ENCODE peak calls at places on chromosomes 6 and 20, in seven cellular contexts. W, A, I, Z, Q, U and E are unnamed samples.

GRCh38 chr6:119929121-119929520 is 579.6 kb upstream of the MAN1A1 start:
- DNase-seq in W (no peak), A (no peak), I (no peak), Z (no peak), Q (no peak), U (no peak), E (no peak)

GRCh38 chr6:158697798-158698197 is 47.9 kb downstream of the SYTL3 start:
- DNase-seq in W (peak; percentile 75), A (peak; percentile 80), I (no peak), Z (no peak), Q (no peak), U (no peak), E (peak; percentile 46)

GRCh38 chr6:38646166-38646565 is 6.4 kb upstream of the BTBD9 start:
- DNase-seq in W (no peak), A (peak; percentile 14), I (no peak), Z (no peak), Q (no peak), U (no peak), E (no peak)

GRCh38 chr6:167485186-167485978 is 160.5 kb downstream of the TTLL2 start:
- DNase-seq in W (no peak), A (no peak), I (no peak), Z (no peak), Q (no peak), U (peak; percentile 7), E (peak; percentile 25)

GRCh38 chr6:158756126-158756525 is 63.0 kb downstream of the EZR start:
- DNase-seq in W (no peak), A (no peak), I (no peak), Z (no peak), Q (no peak), U (no peak), E (no peak)

GRCh38 chr20:32487381-32487780 is 97.8 kb downstream of the NOL4L start:
- DNase-seq in W (no peak), A (no peak), I (no peak), Z (no peak), Q (no peak), U (no peak), E (no peak)

GRCh38 chr6:43860285-43860684 is 90.3 kb downstream of the VEGFA start:
- DNase-seq in W (no peak), A (no peak), I (no peak), Z (no peak), Q (no peak), U (no peak), E (no peak)

GRCh38 chr20:14790771-14791517 is 453.5 kb upstream of the FLRT3 start:
- DNase-seq in W (no peak), A (peak; percentile 79), I (no peak), Z (no peak), Q (no peak), U (no peak), E (no peak)

GRCh38 chr6:79946773-79947190 is 571 bp downstream of the ELOVL4 start:
- DNase-seq in W (no peak), A (peak; percentile 12), I (no peak), Z (no peak), Q (no peak), U (peak; percentile 1), E (peak; percentile 24)

GRCh38 chr6:30914076-30914853 is at the start of gene VARS2:
- DNase-seq in W (peak; percentile 80), A (peak; percentile 88), I (peak; percentile 98), Z (peak; percentile 84), Q (peak; percentile 96), U (peak; percentile 88), E (peak; percentile 96)

GRCh38 chr6:101402618-101403002 is 9.1 kb downstream of the GRIK2 start:
- DNase-seq in W (no peak), A (no peak), I (no peak), Z (no peak), Q (peak; percentile 58), U (no peak), E (no peak)

GRCh38 chr20:57693002-57693582 is 16.7 kb downstream of the PMEPA1 start:
- DNase-seq in W (peak; percentile 62), A (no peak), I (no peak), Z (peak; percentile 95), Q (no peak), U (no peak), E (no peak)

GRCh38 chr20:48635791-48636267 is 192.0 kb downstream of the PREX1 start:
- DNase-seq in W (peak; percentile 16), A (no peak), I (no peak), Z (no peak), Q (peak; percentile 79), U (peak; percentile 54), E (peak; percentile 61)

GRCh38 chr6:95280690-95281273 is 296.6 kb upstream of the MANEA start:
- DNase-seq in W (peak; percentile 10), A (no peak), I (no peak), Z (no peak), Q (no peak), U (peak; percentile 40), E (peak; percentile 50)

GRCh38 chr20:48789185-48789668 is 38.6 kb downstream of the PREX1 start:
- DNase-seq in W (no peak), A (no peak), I (no peak), Z (no peak), Q (no peak), U (no peak), E (no peak)

DNA sequence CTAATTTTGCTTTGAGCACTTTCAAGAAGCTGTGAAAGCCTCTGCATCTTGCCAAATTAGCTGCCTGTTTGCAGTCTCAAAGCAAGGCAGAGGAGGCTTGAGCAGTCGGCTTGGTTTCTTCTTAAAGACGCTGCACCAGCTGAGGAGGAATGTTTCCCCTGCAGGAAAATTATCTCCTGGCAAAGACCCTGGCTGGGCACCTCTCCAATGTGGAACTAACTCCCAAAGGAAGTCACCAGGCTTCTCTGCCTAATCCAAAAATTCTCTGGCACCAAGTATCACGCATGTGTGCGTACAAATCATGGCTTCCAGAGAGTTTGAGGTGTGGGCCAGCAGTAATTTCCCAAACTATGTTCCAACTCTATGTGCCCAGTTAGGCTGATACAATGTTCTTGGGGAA is 176.2 kb downstream of the KIF16B start:
- DNase-seq in W (no peak), A (peak; percentile 54), I (peak; percentile 82), Z (no peak), Q (peak; percentile 58), U (no peak), E (no peak)
- H3K4me3 ChIP-seq in W (no peak overlapping the region), A (no peak overlapping the region), I (no peak overlapping the region), Z (no peak overlapping the region), Q (no peak overlapping the region), U (no peak overlapping the region), E (no peak overlapping the region)

DNA sequence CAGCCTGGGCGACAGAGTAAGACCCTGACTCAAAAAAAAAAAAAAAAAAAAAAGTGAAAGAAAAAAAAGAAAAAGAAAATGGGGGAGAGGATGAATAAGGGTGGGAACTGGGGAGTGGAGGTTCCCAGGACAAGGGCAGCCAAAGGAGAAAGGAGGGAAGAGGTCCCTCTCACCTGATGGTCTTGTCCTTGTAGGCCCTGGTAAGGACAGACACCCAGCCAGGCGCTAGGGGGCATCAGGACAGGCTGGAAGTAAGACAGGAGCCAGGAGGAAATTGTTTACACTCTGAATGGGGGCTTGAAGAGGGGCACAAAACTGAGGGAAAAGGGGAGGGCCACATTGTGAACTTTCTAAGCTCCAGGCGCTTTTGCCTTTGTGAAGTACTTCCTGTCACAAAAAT is 2.3 kb upstream of the ALDH5A1 start:
- DNase-seq in W (no peak), A (peak; percentile 11), I (no peak), Z (no peak), Q (no peak), U (peak; percentile 44), E (peak; percentile 21)
- TF ChIP-seq CTCF in W (no peak), A (peak; percentile 25), I (no peak), Z (no peak), Q (no peak), U (peak; percentile 22), E (peak; percentile 23)

GRCh38 chr20:63441777-63442493 is 30.5 kb downstream of the KCNQ2 start:
- DNase-seq in W (peak; percentile 22), A (peak; percentile 13), I (no peak), Z (no peak), Q (no peak), U (peak; percentile 55), E (peak; percentile 40)

GRCh38 chr20:63446174-63447024 is 26.1 kb downstream of the KCNQ2 start:
- DNase-seq in W (no peak), A (no peak), I (no peak), Z (no peak), Q (no peak), U (no peak), E (peak; percentile 4)

GRCh38 chr20:63445075-63445734 is 27.2 kb downstream of the KCNQ2 start:
- DNase-seq in W (no peak), A (no peak), I (no peak), Z (no peak), Q (no peak), U (no peak), E (no peak)

GRCh38 chr20:63443606-63444395 is 28.7 kb downstream of the KCNQ2 start:
- DNase-seq in W (no peak), A (no peak), I (no peak), Z (no peak), Q (no peak), U (no peak), E (no peak)

DNA sequence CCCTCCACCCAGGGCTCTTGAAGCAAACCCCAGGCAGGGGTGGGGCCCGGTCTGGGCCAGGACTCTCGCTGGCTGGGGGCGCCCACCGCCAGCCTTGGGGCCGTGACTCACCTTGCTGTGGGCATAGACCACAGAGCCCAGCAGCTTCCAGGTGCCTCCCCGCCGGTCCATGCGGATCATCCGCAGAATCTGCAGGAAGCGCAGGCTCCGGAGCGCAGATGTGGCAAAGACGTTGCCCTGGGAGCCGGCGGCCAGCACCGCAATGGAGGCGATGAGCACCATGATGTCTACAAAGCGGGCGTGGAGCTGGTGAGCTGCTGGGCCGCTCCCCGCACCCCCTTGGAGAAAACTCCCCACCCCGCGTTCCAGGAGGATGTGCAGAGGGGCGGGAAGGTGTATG is 27.9 kb downstream of the KCNQ2 start:
- DNase-seq in W (no peak), A (no peak), I (no peak), Z (no peak), Q (no peak), U (no peak), E (no peak)
- H3K4me3 ChIP-seq in W (no peak overlapping the region), A (no peak overlapping the region), I (no peak overlapping the region), Z (no peak overlapping the region), Q (no peak overlapping the region), U (no peak overlapping the region), E (no peak overlapping the region)

DNA sequence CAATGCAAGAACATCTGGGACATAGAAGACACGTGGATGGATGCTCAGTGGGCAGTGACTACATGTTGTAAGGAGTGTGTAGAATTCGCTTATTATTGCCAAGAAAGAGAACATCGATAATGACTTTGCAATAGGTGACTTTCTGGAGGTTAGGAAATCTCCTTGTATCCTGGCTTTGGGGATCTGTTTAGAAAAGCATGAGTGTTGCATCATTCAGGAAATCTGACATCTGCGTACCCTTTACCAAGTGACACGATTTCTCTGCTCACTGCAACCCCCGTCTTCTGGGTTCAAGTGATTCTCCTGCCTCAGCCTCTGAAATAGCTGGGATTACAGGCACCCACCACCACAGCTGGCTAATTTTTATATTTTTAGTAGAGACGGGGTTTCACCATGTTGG is 23.2 kb downstream of the RIN2 start:
- DNase-seq in W (no peak), A (no peak), I (no peak), Z (no peak), Q (no peak), U (no peak), E (no peak)
- TF ChIP-seq CTCF in W (no peak), A (no peak), I (no peak), Z (no peak), Q (no peak), U (no peak), E (no peak)